ENCODE peak calls at places on chromosome 6, in four cellular contexts. B, P, M and F are unnamed samples.

GRCh38 chr6:130993292-130993765 is 69.7 kb downstream of the EPB41L2 start:
- DNase-seq in B (peak; percentile 37), P (no peak), M (no peak), F (no peak)

GRCh38 chr6:167141667-167142432 is 15.9 kb downstream of the GPR31 start:
- DNase-seq in B (peak; percentile 78), P (peak; percentile 58), M (no peak), F (no peak)

GRCh38 chr6:118867181-118867580 is 26.8 kb upstream of the ASF1A start:
- DNase-seq in B (no peak), P (no peak), M (no peak), F (no peak)

GRCh38 chr6:116385911-116386310 is 15.2 kb downstream of the DSE start:
- DNase-seq in B (no peak), P (no peak), M (no peak), F (no peak)

GRCh38 chr6:53624491-53624890 is 41.1 kb downstream of the KLHL31 start:
- DNase-seq in B (no peak), P (no peak), M (no peak), F (no peak)

GRCh38 chr6:139124887-139125672 is 9.8 kb upstream of the HECA start:
- DNase-seq in B (peak; percentile 38), P (peak; percentile 61), M (peak; percentile 59), F (no peak)

GRCh38 chr6:14796974-14797762 is 448.7 kb upstream of the JARID2 start:
- DNase-seq in B (no peak), P (no peak), M (no peak), F (no peak)

GRCh38 chr6:19838442-19839236 is 1.5 kb downstream of the ID4 start:
- DNase-seq in B (peak; percentile 73), P (peak; percentile 95), M (no peak), F (peak; percentile 85)

GRCh38 chr6:108114861-108115597 is 40.5 kb upstream of the OSTM1 start:
- DNase-seq in B (peak; percentile 74), P (no peak), M (no peak), F (no peak)

GRCh38 chr6:45667766-45668165 is 290.0 kb upstream of the SUPT3H start:
- DNase-seq in B (no peak), P (no peak), M (no peak), F (peak; percentile 77)

GRCh38 chr6:5142915-5143314 is 57.8 kb downstream of the PPP1R3G start:
- DNase-seq in B (no peak), P (no peak), M (no peak), F (no peak)

GRCh38 chr6:39664173-39664572 is 61.0 kb downstream of the KIF6 start:
- DNase-seq in B (no peak), P (no peak), M (no peak), F (no peak)

GRCh38 chr6:33729059-33729458 is 17.6 kb upstream of the UQCC2 start:
- DNase-seq in B (no peak), P (no peak), M (no peak), F (no peak)

GRCh38 chr6:14705841-14706377 is 540.0 kb upstream of the JARID2 start:
- DNase-seq in B (no peak), P (no peak), M (no peak), F (no peak)

GRCh38 chr6:72760130-72760793 is 138.4 kb downstream of the KCNQ5 start:
- DNase-seq in B (no peak), P (no peak), M (no peak), F (no peak)

GRCh38 chr6:136506124-136506799 is 44.0 kb downstream of the MAP7 start:
- DNase-seq in B (no peak), P (no peak), M (no peak), F (no peak)

GRCh38 chr6:28892525-28892924 is 31.3 kb downstream of the TRIM27 start:
- DNase-seq in B (no peak), P (no peak), M (no peak), F (no peak)

GRCh38 chr6:56771189-56771588 is 128.5 kb upstream of the DST start:
- DNase-seq in B (no peak), P (no peak), M (no peak), F (no peak)

GRCh38 chr6:161031721-161032495 is 40.3 kb downstream of the MAP3K4 start:
- DNase-seq in B (no peak), P (peak; percentile 18), M (no peak), F (no peak)

GRCh38 chr6:41984623-41985022 is 43.0 kb upstream of the CCND3 start:
- DNase-seq in B (no peak), P (no peak), M (no peak), F (no peak)

GRCh38 chr6:20340459-20340858 is 61.2 kb upstream of the E2F3 start:
- DNase-seq in B (no peak), P (no peak), M (no peak), F (no peak)

GRCh38 chr6:156557269-156557885 is 219.8 kb upstream of the ARID1B start:
- DNase-seq in B (no peak), P (peak; percentile 26), M (no peak), F (no peak)

GRCh38 chr6:16273266-16273665 is 34.9 kb downstream of the GMPR start:
- DNase-seq in B (no peak), P (no peak), M (no peak), F (no peak)

GRCh38 chr6:6930223-6930880 is 177.4 kb upstream of the RREB1 start:
- DNase-seq in B (no peak), P (no peak), M (no peak), F (no peak)

GRCh38 chr6:79777713-79778579 is 146.8 kb downstream of the SH3BGRL2 start:
- DNase-seq in B (peak; percentile 92), P (peak; percentile 43), M (no peak), F (peak; percentile 90)

GRCh38 chr6:164477126-164477525 is 832.3 kb downstream of the C6orf118 start:
- DNase-seq in B (no peak), P (no peak), M (no peak), F (no peak)

GRCh38 chr6:122620902-122621301 is 10.7 kb downstream of the PKIB start:
- DNase-seq in B (no peak), P (peak; percentile 7), M (no peak), F (no peak)

GRCh38 chr6:137933696-137934095 is 66.6 kb downstream of the TNFAIP3 start:
- DNase-seq in B (no peak), P (no peak), M (peak; percentile 41), F (no peak)

GRCh38 chr6:141475269-141475668 is 657.5 kb upstream of the GJE1 start:
- DNase-seq in B (no peak), P (no peak), M (no peak), F (no peak)

GRCh38 chr6:111080713-111081112 is 6.6 kb upstream of the SLC16A10 start:
- DNase-seq in B (no peak), P (no peak), M (no peak), F (no peak)

GRCh38 chr6:2434116-2434515 is 188.7 kb upstream of the GMDS start:
- DNase-seq in B (no peak), P (no peak), M (peak; percentile 9), F (no peak)

GRCh38 chr6:117829594-117830319 is 77.3 kb upstream of the SLC35F1 start:
- DNase-seq in B (peak; percentile 70), P (peak; percentile 44), M (no peak), F (peak; percentile 87)

GRCh38 chr6:99282479-99283062 is 66.9 kb downstream of the FAXC start:
- DNase-seq in B (no peak), P (no peak), M (no peak), F (no peak)

GRCh38 chr6:46011241-46012085 is 4.2 kb downstream of the CLIC5 start:
- DNase-seq in B (no peak), P (peak; percentile 34), M (no peak), F (no peak)

GRCh38 chr6:37611516-37611915 is 86.2 kb downstream of the MDGA1 start:
- DNase-seq in B (no peak), P (no peak), M (no peak), F (no peak)

GRCh38 chr6:37608587-37608986 is 89.1 kb downstream of the MDGA1 start:
- DNase-seq in B (no peak), P (no peak), M (no peak), F (no peak)

GRCh38 chr6:37612475-37612874 is 85.2 kb downstream of the MDGA1 start:
- DNase-seq in B (no peak), P (no peak), M (no peak), F (no peak)

GRCh38 chr6:37603284-37603683 is 94.4 kb downstream of the MDGA1 start:
- DNase-seq in B (no peak), P (no peak), M (no peak), F (no peak)

DNA sequence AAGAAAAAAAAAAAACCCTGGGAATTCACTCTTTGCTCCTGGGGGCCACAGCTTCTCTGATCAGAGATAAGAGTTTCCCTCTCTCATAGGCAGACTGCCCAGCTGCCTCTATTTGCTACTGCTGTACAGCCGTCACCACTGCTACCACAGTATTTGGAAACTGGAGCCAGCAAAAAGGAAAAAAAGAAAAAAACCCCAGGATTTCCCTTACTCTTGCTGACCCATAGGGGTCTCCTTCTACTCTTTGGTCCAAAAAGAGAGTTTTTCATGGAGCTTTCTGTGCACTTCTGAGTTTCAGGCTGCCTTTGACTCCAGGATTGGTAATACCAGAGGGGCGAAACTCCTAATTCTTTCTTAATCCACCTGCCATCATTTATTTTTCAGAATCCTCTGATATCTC is 89.7 kb downstream of the MDGA1 start:
- DNase-seq in B (no peak), P (peak; percentile 21), M (no peak), F (no peak)
- TF ChIP-seq CTCF in B (peak; percentile 11), P (peak; percentile 42), M (no peak), F (peak; percentile 55)

DNA sequence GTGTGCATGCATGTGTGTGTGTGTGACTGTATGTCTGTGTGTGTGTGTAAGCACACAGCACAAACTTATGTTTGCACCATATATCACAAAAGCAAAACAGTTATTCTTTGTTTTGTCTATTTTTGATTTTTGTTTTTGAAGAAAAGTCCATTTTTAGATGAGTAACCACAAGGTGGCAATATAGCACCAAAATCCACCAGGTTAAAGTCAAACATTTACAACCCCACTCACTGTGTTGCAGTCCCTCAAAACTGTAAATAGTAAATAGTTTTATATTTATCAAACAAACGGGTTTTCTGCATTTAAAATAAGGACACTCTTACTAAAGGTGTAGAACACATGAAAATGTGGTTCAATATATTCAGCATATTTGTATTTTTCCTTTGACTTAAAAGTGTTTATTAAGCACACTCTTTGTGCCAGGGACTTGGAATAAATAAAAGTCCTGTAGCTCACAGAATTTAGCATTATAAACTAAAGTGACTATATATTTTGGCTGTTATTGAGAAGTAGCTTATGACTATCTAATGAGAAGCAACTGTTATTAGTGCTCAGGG is 118.5 kb downstream of the GFRAL start:
- DNase-seq in B (no peak), P (peak; percentile 12), M (no peak), F (no peak)
- TF ChIP-seq CTCF in B (peak; percentile 30), P (peak; percentile 64), M (no peak), F (peak; percentile 79)

DNA sequence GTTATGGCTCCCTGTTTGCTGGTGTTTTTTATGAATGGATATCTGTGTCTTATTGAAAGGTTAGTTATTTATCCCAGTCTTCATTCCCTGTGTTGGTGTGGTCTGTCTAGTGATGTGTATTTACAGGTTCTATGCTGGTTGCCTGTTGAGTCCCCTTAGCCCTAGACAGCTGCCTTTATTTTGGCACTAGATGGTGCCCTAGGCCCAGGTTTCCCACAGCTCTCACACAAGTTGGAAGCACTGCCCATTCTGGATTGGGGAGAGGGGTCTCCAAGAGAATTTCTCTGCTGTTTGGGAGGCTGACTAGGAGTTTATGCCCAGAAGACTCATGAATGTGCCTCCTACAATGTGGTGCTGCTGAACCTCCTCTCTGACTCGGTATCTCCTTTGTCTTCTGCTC is 12.4 kb downstream of the GRM1 start:
- DNase-seq in B (peak; percentile 62), P (peak; percentile 33), M (no peak), F (no peak)
- TF ChIP-seq CTCF in B (peak; percentile 17), P (peak; percentile 73), M (peak; percentile 61), F (peak; percentile 45)

DNA sequence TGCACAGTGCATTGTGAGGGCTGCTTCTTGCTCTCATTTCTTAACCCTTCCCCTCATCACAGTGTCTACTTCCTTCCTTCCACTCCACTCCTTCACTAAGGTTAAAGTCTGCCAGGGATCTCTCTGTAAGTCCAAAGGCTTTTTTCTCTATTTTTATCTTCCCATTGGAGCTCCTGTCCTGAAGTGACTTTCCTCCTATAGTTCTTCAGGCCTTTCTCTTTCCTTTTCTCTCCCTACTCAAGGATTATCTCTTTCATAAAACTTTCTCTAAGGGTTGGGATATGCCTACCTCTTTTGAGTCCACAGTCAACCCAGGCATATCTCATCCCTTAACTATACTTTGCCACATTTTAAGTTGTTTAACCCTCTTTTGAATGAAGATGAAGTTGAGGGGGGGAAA is 4.0 kb upstream of the TBC1D22B start:
- DNase-seq in B (no peak), P (no peak), M (no peak), F (no peak)
- TF ChIP-seq CTCF in B (no peak), P (no peak), M (no peak), F (no peak)